ENCODE peak calls at places on chromosomes 5 and 9, in six cellular contexts. One of them, this sample, is unnamed.

GRCh38 chr9:104090578-104090977 is 3.5 kb upstream of the SMC2 start:
- DNase-seq in iPS-NIHi11: no peak
- DNase-seq in NCI-H1436 treated with DMSO at 0.1 percent for 48 hours: no peak
- DNase-seq in activated CD4-positive, alpha-beta memory T cell treated with anti-CD3 and anti-CD28 coated beads, Interleukin-2, amount 10 ng/mL, durations not matched to agents 7 days and 5 days: no peak
- DNase-seq in PC-3: no peak
- DNase-seq in pancreas: no peak
- DNase-seq in this sample: no peak

GRCh38 chr9:104849023-104849422 is 78.9 kb downstream of the ABCA1 start:
- DNase-seq in iPS-NIHi11: no peak
- DNase-seq in activated CD4-positive, alpha-beta memory T cell treated with anti-CD3 and anti-CD28 coated beads, Interleukin-2, amount 10 ng/mL, durations not matched to agents 7 days and 5 days: no peak
- DNase-seq in NCI-H1436 treated with DMSO at 0.1 percent for 48 hours: no peak
- DNase-seq in pancreas: no peak
- DNase-seq in PC-3: no peak
- DNase-seq in this sample: no peak

GRCh38 chr5:134093351-134093750 is 21.1 kb upstream of the TCF7 start:
- DNase-seq in NCI-H1436 treated with DMSO at 0.1 percent for 48 hours: no peak
- DNase-seq in activated CD4-positive, alpha-beta memory T cell treated with anti-CD3 and anti-CD28 coated beads, Interleukin-2, amount 10 ng/mL, durations not matched to agents 7 days and 5 days: no peak
- DNase-seq in PC-3: no peak
- DNase-seq in iPS-NIHi11: no peak
- DNase-seq in pancreas: no peak
- DNase-seq in this sample: no peak

GRCh38 chr9:114278881-114279570 is 43.9 kb upstream of the ORM1 start:
- DNase-seq in pancreas: peak
- DNase-seq in iPS-NIHi11: no peak
- DNase-seq in PC-3: peak
- DNase-seq in NCI-H1436 treated with DMSO at 0.1 percent for 48 hours: no peak
- DNase-seq in activated CD4-positive, alpha-beta memory T cell treated with anti-CD3 and anti-CD28 coated beads, Interleukin-2, amount 10 ng/mL, durations not matched to agents 7 days and 5 days: no peak
- DNase-seq in this sample: peak

GRCh38 chr5:141691867-141692532 is 10.0 kb upstream of the ARAP3 start:
- DNase-seq in iPS-NIHi11: peak
- DNase-seq in pancreas: peak
- DNase-seq in NCI-H1436 treated with DMSO at 0.1 percent for 48 hours: no peak
- DNase-seq in activated CD4-positive, alpha-beta memory T cell treated with anti-CD3 and anti-CD28 coated beads, Interleukin-2, amount 10 ng/mL, durations not matched to agents 7 days and 5 days: peak
- DNase-seq in PC-3: peak
- DNase-seq in this sample: peak

GRCh38 chr9:34993502-34994428 is 4.2 kb downstream of the DNAJB5 start:
- DNase-seq in activated CD4-positive, alpha-beta memory T cell treated with anti-CD3 and anti-CD28 coated beads, Interleukin-2, amount 10 ng/mL, durations not matched to agents 7 days and 5 days: no peak
- DNase-seq in NCI-H1436 treated with DMSO at 0.1 percent for 48 hours: no peak
- DNase-seq in PC-3: no peak
- DNase-seq in iPS-NIHi11: no peak
- DNase-seq in pancreas: no peak
- DNase-seq in this sample: peak

GRCh38 chr5:132662925-132663770 is 5.2 kb downstream of the IL13 start:
- DNase-seq in NCI-H1436 treated with DMSO at 0.1 percent for 48 hours: no peak
- DNase-seq in iPS-NIHi11: peak
- DNase-seq in pancreas: no peak
- DNase-seq in activated CD4-positive, alpha-beta memory T cell treated with anti-CD3 and anti-CD28 coated beads, Interleukin-2, amount 10 ng/mL, durations not matched to agents 7 days and 5 days: peak
- DNase-seq in PC-3: no peak
- DNase-seq in this sample: no peak

GRCh38 chr5:71569748-71570509 is 17.2 kb upstream of the MCCC2 start:
- DNase-seq in activated CD4-positive, alpha-beta memory T cell treated with anti-CD3 and anti-CD28 coated beads, Interleukin-2, amount 10 ng/mL, durations not matched to agents 7 days and 5 days: no peak
- DNase-seq in NCI-H1436 treated with DMSO at 0.1 percent for 48 hours: no peak
- DNase-seq in iPS-NIHi11: no peak
- DNase-seq in pancreas: no peak
- DNase-seq in PC-3: no peak
- DNase-seq in this sample: no peak

GRCh38 chr5:53008751-53009150 is 19.6 kb downstream of the ITGA2 start:
- DNase-seq in NCI-H1436 treated with DMSO at 0.1 percent for 48 hours: no peak
- DNase-seq in iPS-NIHi11: no peak
- DNase-seq in pancreas: no peak
- DNase-seq in PC-3: peak
- DNase-seq in activated CD4-positive, alpha-beta memory T cell treated with anti-CD3 and anti-CD28 coated beads, Interleukin-2, amount 10 ng/mL, durations not matched to agents 7 days and 5 days: peak
- DNase-seq in this sample: peak

This sample was measured in bronchial epithelial cell.